ENCODE peak calls at places on chromosomes 4 and X, in six cellular contexts. E is H1, L is T47D, S is SK-N-SH, U is HCT116, Y is K562. B is an unnamed sample.

GRCh38 chrX:78123190-78123589 is 16.3 kb downstream of the TAF9B start:
- DNase-seq in E (no peak), L (no peak), S (no peak), U (no peak), Y (no peak), B (no peak)

GRCh38 chr4:94536649-94537464 is 85.1 kb downstream of the PDLIM5 start:
- DNase-seq in E (no peak), L (no peak), S (no peak), U (no peak), Y (no peak), B (no peak)

GRCh38 chrX:66635360-66635759 is 3.5 kb downstream of the EDA2R start:
- DNase-seq in E (no peak), L (no peak), S (no peak), U (no peak), Y (no peak), B (no peak)

GRCh38 chr4:122700178-122700725 is 32.3 kb upstream of the BBS12 start:
- DNase-seq in E (no peak), L (no peak), S (peak), U (peak), Y (peak), B (peak)

GRCh38 chrX:15973299-15973698 is 118.7 kb upstream of the AP1S2 start:
- DNase-seq in E (peak), L (no peak), S (peak), U (peak), Y (peak), B (peak)

GRCh38 chr4:149604827-149605226 is 210.8 kb downstream of the IQCM start:
- DNase-seq in E (no peak), L (no peak), S (no peak), U (no peak), Y (no peak), B (no peak)

GRCh38 chr4:137125011-137125410 is 407.3 kb downstream of the PCDH18 start:
- DNase-seq in E (no peak), L (no peak), S (no peak), U (peak), Y (no peak), B (no peak)

GRCh38 chrX:152905081-152905420 is 7.2 kb downstream of the ZNF185 start:
- DNase-seq in E (no peak), L (no peak), S (no peak), U (no peak), Y (no peak), B (no peak)

GRCh38 chr4:102139932-102140331 is 205.3 kb downstream of the SLC39A8 start:
- DNase-seq in E (no peak), L (no peak), S (no peak), U (peak), Y (no peak), B (no peak)

GRCh38 chr4:139483000-139483399 is 29.1 kb downstream of the RAB33B start:
- DNase-seq in E (no peak), L (no peak), S (no peak), U (no peak), Y (no peak), B (no peak)

GRCh38 chrX:105150557-105150956 is 69.9 kb downstream of the TEX13A start:
- DNase-seq in E (no peak), L (no peak), S (no peak), U (no peak), Y (no peak), B (no peak)

GRCh38 chr4:37793562-37793961 is 32.9 kb upstream of the PGM2 start:
- DNase-seq in E (no peak), L (peak), S (no peak), U (no peak), Y (no peak), B (peak)

DNA sequence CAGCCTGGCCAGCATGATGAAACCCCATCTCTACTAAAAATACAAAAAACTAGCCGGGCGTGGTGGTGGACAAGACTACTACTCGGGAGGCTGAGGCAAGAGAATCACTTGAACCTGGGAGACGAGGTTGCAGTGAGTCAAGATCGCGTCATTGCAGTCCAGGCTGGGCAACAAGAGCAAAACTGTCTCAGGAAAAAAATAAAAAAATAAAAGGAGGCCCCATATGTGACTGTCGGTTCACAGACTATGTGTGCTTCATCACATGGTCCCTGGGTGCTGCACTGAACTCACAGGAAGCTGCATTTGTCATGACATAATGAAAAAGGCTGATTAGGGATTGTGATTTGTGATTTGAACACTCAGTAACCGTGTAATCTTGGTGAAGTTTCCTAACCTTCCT is 6.4 kb downstream of the TRIML1 start:
- DNase-seq in E (no peak), L (no peak), S (no peak), U (no peak), Y (no peak), B (no peak)
- TF ChIP-seq JUND in E (no peak), L (no peak), S (no peak), U (no peak), Y (no peak), B (no peak)

GRCh38 chrX:154048398-154048797 is 28.7 kb upstream of the IRAK1 start:
- DNase-seq in E (no peak), L (no peak), S (no peak), U (no peak), Y (no peak), B (no peak)

GRCh38 chrX:154046262-154046771 is 26.6 kb upstream of the IRAK1 start:
- DNase-seq in E (no peak), L (no peak), S (no peak), U (no peak), Y (no peak), B (no peak)

GRCh38 chrX:154049209-154050112 is 29.8 kb upstream of the IRAK1 start:
- DNase-seq in E (no peak), L (no peak), S (no peak), U (no peak), Y (no peak), B (no peak)

GRCh38 chrX:154050113-154050495 is 30.4 kb upstream of the IRAK1 start:
- DNase-seq in E (no peak), L (no peak), S (no peak), U (no peak), Y (no peak), B (no peak)

DNA sequence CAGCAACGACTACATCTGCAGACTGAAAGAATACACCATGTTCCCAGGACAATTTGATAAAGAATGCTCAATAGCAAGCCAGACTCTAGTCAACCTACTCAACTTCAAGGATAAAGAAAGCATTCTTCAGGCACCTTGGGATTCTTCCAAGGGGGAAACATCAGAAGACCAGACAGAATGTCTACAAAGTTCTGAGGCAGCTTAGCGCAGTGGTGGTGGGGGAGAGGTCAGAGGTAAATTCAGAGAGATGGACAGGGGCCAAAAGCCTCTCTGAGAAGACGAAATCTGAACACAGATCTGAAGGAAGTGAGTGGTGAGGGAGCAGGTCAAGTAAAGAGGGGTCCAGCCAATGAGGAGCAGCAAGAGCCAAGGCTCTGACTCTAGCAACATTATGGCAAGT is 27.6 kb upstream of the IRAK1 start:
- DNase-seq in E (no peak), L (no peak), S (no peak), U (no peak), Y (no peak), B (no peak)
- TF ChIP-seq JUND in E (no peak), L (no peak), S (no peak), U (no peak), Y (no peak), B (no peak)

DNA sequence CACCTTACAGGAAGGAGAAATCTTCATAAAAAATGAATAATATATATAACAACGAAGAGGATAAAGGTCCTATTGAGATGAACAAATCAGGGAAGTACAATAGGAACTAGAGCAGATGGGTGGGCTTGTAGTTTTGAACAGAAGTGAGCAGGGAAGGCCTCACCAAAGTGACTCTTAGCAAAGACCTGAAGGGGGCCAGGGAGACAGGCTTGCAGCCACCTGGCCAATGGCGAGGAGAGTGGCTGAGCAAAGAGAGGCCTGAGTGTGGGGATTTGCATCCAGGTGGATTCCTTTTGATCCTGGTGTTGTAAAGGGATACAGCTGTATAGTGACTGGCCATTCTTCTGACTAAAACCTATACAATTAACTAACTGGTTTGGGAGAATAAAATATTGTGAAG is 354.1 kb downstream of the CAMK2D start:
- DNase-seq in E (no peak), L (no peak), S (no peak), U (no peak), Y (no peak), B (no peak)
- TF ChIP-seq JUND in E (no peak), L (no peak), S (no peak), U (no peak), Y (no peak), B (no peak)

GRCh38 chrX:39065051-39065871 is 264.0 kb downstream of the MID1IP1 start:
- DNase-seq in E (peak), L (no peak), S (no peak), U (no peak), Y (no peak), B (no peak)
- TF ChIP-seq JUND in E (no peak), L (no peak), S (no peak), U (no peak), Y (no peak), B (no peak)

DNA sequence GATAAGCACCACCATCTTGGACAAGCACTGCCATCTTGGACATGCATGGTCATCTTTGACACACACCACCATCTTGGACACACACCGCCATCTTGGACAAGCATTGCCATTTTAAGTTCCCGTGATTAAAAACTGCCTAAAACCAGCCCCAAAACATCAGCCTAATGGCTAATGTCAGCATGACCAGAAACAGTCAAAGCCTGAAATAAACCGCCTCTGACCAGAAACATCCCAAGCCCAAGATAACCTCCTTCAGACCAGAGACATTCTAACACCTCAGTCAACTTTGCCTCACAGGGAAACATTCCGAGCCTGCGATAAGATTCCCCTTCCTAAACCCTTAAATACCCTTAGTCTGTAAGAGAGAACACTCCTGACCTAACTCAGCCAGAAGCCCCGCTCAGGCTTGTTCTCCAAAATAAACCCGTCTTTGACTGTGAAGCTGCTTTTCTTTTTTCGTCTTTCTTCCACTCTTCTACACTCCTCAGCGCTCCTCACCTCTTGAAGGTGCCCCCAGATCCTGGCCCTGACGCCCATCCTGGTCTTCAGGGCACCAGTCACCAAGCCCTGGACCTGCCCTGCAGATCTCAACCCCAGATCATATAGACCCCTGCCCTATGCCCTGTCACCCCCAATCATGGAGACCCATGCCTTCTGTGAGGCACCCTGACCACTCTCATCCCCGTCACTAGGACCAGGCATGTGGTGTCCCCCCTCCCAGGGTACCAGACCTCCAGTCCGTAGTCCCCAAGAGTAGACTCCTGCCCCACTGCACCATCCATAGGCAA is 3.7 kb downstream of the ASMTL start:
- DNase-seq in E (no peak), L (no peak), S (no peak), U (no peak), Y (no peak), B (no peak)
- TF ChIP-seq JUND in E (no peak), L (no peak), S (no peak), U (no peak), Y (no peak), B (no peak)

GRCh38 chr4:108744307-108744706 is 18.5 kb downstream of the ETNPPL start:
- DNase-seq in E (no peak), L (no peak), S (no peak), U (no peak), Y (no peak), B (peak)
- TF ChIP-seq JUND in E (no peak), L (no peak), S (no peak), U (no peak), Y (no peak), B (no peak)

DNA sequence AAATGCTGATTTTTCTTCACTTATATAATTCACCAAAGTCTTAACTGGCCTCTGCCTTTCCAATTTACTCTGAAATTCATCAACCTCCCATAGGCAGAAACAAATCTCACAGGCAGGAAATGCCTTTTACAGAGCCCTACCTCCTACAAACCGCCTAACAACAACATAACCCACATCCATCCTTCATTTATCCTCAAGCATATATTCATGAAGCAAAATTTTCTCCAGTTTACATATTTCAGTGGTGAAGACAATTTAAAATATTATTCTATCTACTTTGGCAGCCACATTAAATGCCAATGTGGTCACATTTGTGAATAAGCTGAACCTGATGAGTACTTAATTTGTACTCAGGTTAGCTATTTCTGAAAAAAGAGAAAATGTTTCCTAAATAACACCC is 30.3 kb downstream of the SEPSECS start:
- DNase-seq in E (no peak), L (no peak), S (no peak), U (no peak), Y (no peak), B (no peak)
- TF ChIP-seq JUND in E (no peak), L (no peak), S (no peak), U (no peak), Y (no peak), B (no peak)